ENCODE peak calls at places on chromosomes 16 and 17, in ten cellular contexts. S is sigmoid colon, Z is A549, V is lower lobe of right lung, J is EL, A is skeletal muscle cell, X is PC-9, R is posterior cingulate gyrus, B is kidney epithelial cell, M is cerebellar nuclear complex. H is an unnamed sample.

GRCh38 chr17:82357394-82357793 is 1.7 kb upstream of the TEX19 start:
- DNase-seq in R (no peak), A (no peak), S (no peak), J (no peak), X (no peak), Z (no peak), B (no peak), M (no peak), V (no peak), H (no peak)

GRCh38 chr17:37541880-37542675 is 52.4 kb downstream of the DUSP14 start:
- DNase-seq in M (no peak), S (no peak), Z (no peak), R (no peak), J (peak; percentile 59), X (no peak), B (no peak), V (no peak), A (peak; percentile 56), H (no peak)

GRCh38 chr16:49492090-49492801 is 118.6 kb downstream of the C16orf78 start:
- DNase-seq in Z (peak; percentile 68), M (no peak), R (peak; percentile 80), A (no peak), B (no peak), V (peak; percentile 56), J (no peak), S (peak; percentile 73), X (no peak), H (peak; percentile 40)

GRCh38 chr17:48728232-48729231 is at the start of gene HOXB13:
- DNase-seq in S (peak; percentile 82), J (peak; percentile 64), B (no peak), X (peak; percentile 16), Z (peak; percentile 86), V (no peak), A (no peak), R (no peak), M (no peak), H (peak; percentile 70)

GRCh38 chr17:7313028-7313889 is 1.9 kb downstream of the GPS2 start:
- DNase-seq in S (no peak), A (no peak), J (peak; percentile 31), R (no peak), V (peak; percentile 24), X (no peak), B (no peak), M (no peak), Z (peak; percentile 67), H (peak; percentile 14)

GRCh38 chr16:1309888-1310831 is 724 bp downstream of the UBE2I start:
- DNase-seq in B (no peak), S (peak; percentile 89), X (peak; percentile 42), M (no peak), Z (no peak), A (no peak), V (peak; percentile 73), J (peak; percentile 54), R (peak; percentile 71), H (peak; percentile 50)

GRCh38 chr16:54241525-54241924 is 45.1 kb downstream of the IRX3 start:
- DNase-seq in J (no peak), Z (no peak), S (no peak), X (no peak), V (no peak), B (no peak), M (no peak), R (no peak), A (no peak), H (no peak)

GRCh38 chr16:50595854-50596253 is 47.7 kb downstream of the NKD1 start:
- DNase-seq in A (no peak), X (no peak), J (no peak), M (no peak), S (no peak), B (no peak), V (peak; percentile 8), Z (no peak), R (no peak), H (no peak)

GRCh38 chr17:18241229-18241871 is 15.9 kb downstream of the LLGL1 start:
- DNase-seq in M (no peak), B (no peak), X (no peak), R (no peak), J (no peak), V (no peak), S (no peak), A (no peak), Z (no peak), H (no peak)

GRCh38 chr16:85386467-85387170 is 226.5 kb upstream of the GSE1 start:
- DNase-seq in V (peak; percentile 31), R (peak; percentile 54), M (no peak), A (no peak), S (peak; percentile 50), X (no peak), J (no peak), B (no peak), Z (no peak), H (no peak)

GRCh38 chr17:8056232-8056975 is 17.5 kb downstream of the ALOX15B start:
- DNase-seq in X (peak; percentile 29), M (no peak), A (peak; percentile 58), R (no peak), Z (no peak), S (peak; percentile 75), B (peak; percentile 44), J (peak; percentile 54), V (peak; percentile 81), H (no peak)

GRCh38 chr17:80029235-80029974 is 6.3 kb downstream of the TBC1D16 start:
- DNase-seq in S (peak; percentile 96), B (no peak), Z (no peak), V (peak; percentile 79), X (no peak), M (no peak), A (peak; percentile 95), J (peak; percentile 79), R (no peak), H (peak; percentile 29)

GRCh38 chr16:27611340-27611739 is 61.4 kb downstream of the KATNIP start:
- DNase-seq in M (no peak), R (no peak), Z (no peak), A (no peak), X (no peak), J (no peak), B (no peak), S (no peak), V (no peak), H (no peak)

GRCh38 chr17:7242717-7243576 is 698 bp upstream of the GABARAP start:
- DNase-seq in B (no peak), X (peak; percentile 96), V (peak; percentile 97), J (peak; percentile 94), M (peak; percentile 90), R (peak; percentile 99), A (peak; percentile 89), S (peak; percentile 99), Z (peak; percentile 96), H (peak; percentile 89)

GRCh38 chr17:74922694-74923537 is at the start of gene USH1G:
- DNase-seq in Z (no peak), X (no peak), A (no peak), R (no peak), B (no peak), V (no peak), J (no peak), M (no peak), S (no peak), H (peak; percentile 27)

GRCh38 chr17:44219636-44220210 is at the start of gene UBTF:
- DNase-seq in R (peak; percentile 90), M (no peak), B (no peak), Z (no peak), J (peak; percentile 67), S (peak; percentile 86), X (peak; percentile 53), A (no peak), V (peak; percentile 76), H (peak; percentile 83)

GRCh38 chr17:39777534-39778365 is 40.0 kb downstream of the GRB7 start:
- DNase-seq in B (no peak), S (no peak), V (no peak), J (no peak), R (no peak), X (no peak), Z (no peak), A (no peak), M (no peak), H (no peak)

GRCh38 chr16:49748322-49748721 is 107.6 kb downstream of the ZNF423 start:
- DNase-seq in A (no peak), Z (no peak), J (no peak), V (no peak), X (no peak), R (peak; percentile 21), M (no peak), B (peak; percentile 5), S (peak; percentile 81), H (no peak)

GRCh38 chr17:5877948-5878347 is 192.2 kb upstream of the WSCD1 start:
- DNase-seq in M (no peak), X (no peak), A (no peak), Z (no peak), J (no peak), S (no peak), R (peak; percentile 93), V (no peak), B (no peak), H (no peak)

GRCh38 chr17:58316260-58316960 is 12.2 kb downstream of the TSPOAP1 start:
- DNase-seq in B (no peak), A (no peak), Z (no peak), V (no peak), J (no peak), X (no peak), R (peak; percentile 26), M (no peak), S (peak; percentile 56), H (no peak)

GRCh38 chr17:21037117-21037803 is 5.6 kb downstream of the USP22 start:
- DNase-seq in S (no peak), A (no peak), M (no peak), X (no peak), Z (no peak), R (no peak), B (no peak), J (no peak), V (no peak), H (no peak)

GRCh38 chr16:53224932-53225533 is 170.2 kb downstream of the CHD9 start:
- DNase-seq in X (no peak), A (no peak), J (peak; percentile 19), V (no peak), M (no peak), Z (no peak), R (no peak), B (no peak), S (no peak), H (no peak)

H was measured in Calu3.